ENCODE peak calls at places on chromosomes 12 and 14, in ten cellular contexts. K is non-pigmented ciliary epithelial cell; R is LoVo; V is thoracic aorta; T is neural progenitor cell; O is lung microvascular endothelial cell; B is CD8-positive, alpha-beta memory T cell; J is lower leg skin; G is activated T-cell treated with anti-CD3 and anti-CD28 coated beads for 1 hour; W is activated CD8-positive, alpha-beta memory T cell treated with anti-CD3 and anti-CD28 coated beads for 1 hour. E is an unnamed sample.

GRCh38 chr14:65470404-65470880 is 57.9 kb downstream of the FUT8 start:
- DNase-seq in T (peak), R (no peak), J (no peak), O (no peak), B (no peak), K (no peak), G (no peak), V (no peak), W (no peak), E (no peak)

GRCh38 chr12:124359671-124360581 is 65.0 kb downstream of the RFLNA start:
- DNase-seq in R (no peak), W (no peak), V (peak), J (peak), O (no peak), B (no peak), T (no peak), G (no peak), K (no peak), E (no peak)

GRCh38 chr12:57609091-57609780 is 2.0 kb upstream of the ARHGEF25 start:
- DNase-seq in V (no peak), W (no peak), T (peak), K (no peak), J (no peak), O (no peak), R (no peak), B (no peak), G (no peak), E (no peak)

GRCh38 chr14:23154876-23155587 is 28.4 kb downstream of the SLC7A8 start:
- DNase-seq in O (peak), R (peak), B (no peak), G (no peak), J (peak), K (peak), W (no peak), V (peak), T (peak), E (no peak)

GRCh38 chr12:91009319-91009950 is 4.7 kb upstream of the EPYC start:
- DNase-seq in K (peak), O (no peak), V (no peak), B (no peak), J (no peak), W (no peak), T (no peak), G (no peak), R (peak), E (no peak)

GRCh38 chr14:59997496-59997895 is 77.6 kb downstream of the LRRC9 start:
- DNase-seq in O (no peak), G (no peak), V (no peak), W (no peak), B (no peak), T (no peak), J (no peak), R (no peak), K (no peak), E (no peak)

GRCh38 chr14:93054876-93055275 is 60.8 kb downstream of the ITPK1 start:
- DNase-seq in K (no peak), O (no peak), T (no peak), J (no peak), B (no peak), G (no peak), R (no peak), W (no peak), V (no peak), E (no peak)

GRCh38 chr12:6383572-6384498 is at the start of gene LTBR:
- DNase-seq in W (no peak), B (no peak), J (peak), O (peak), V (peak), K (no peak), G (no peak), T (peak), R (peak), E (peak)

GRCh38 chr12:3252416-3252815 is 175.2 kb downstream of the TSPAN9 start:
- DNase-seq in O (no peak), W (no peak), V (peak), G (no peak), T (no peak), K (no peak), R (no peak), B (no peak), J (peak), E (no peak)

GRCh38 chr12:93376436-93377251 is 1.1 kb upstream of the NUDT4 start:
- DNase-seq in W (no peak), O (no peak), R (peak), V (no peak), B (no peak), G (no peak), J (no peak), T (peak), K (no peak), E (no peak)

GRCh38 chr12:50842637-50843493 is at the start of gene TMPRSS12:
- DNase-seq in O (no peak), G (no peak), B (no peak), J (no peak), K (no peak), R (no peak), W (no peak), T (peak), V (no peak), E (no peak)

GRCh38 chr14:54040851-54041250 is 84.2 kb upstream of the BMP4 start:
- DNase-seq in B (no peak), K (peak), J (no peak), T (no peak), O (no peak), G (no peak), W (no peak), R (no peak), V (no peak), E (no peak)